ENCODE peak calls at places on chromosomes 12 and 14, in nine cellular contexts. Z, T, J, K, R, G, P, H and Y are unnamed samples.

GRCh38 chr14:55160989-55161388 is 30.4 kb downstream of the DLGAP5 start:
- DNase-seq in T (no peak), K (no peak), R (no peak), H (no peak), P (peak; percentile 79), G (no peak), J (no peak), Z (no peak), Y (no peak)

GRCh38 chr12:113135178-113136127 is at the start of gene RASAL1:
- DNase-seq in J (no peak), H (peak; percentile 88), P (peak; percentile 44), G (peak; percentile 68), Z (peak; percentile 90), R (peak; percentile 95), K (peak; percentile 54), T (peak; percentile 79), Y (no peak)

GRCh38 chr12:121494093-121494787 is 86.6 kb downstream of the KDM2B start:
- DNase-seq in T (peak; percentile 54), J (no peak), Z (peak; percentile 58), K (peak; percentile 64), H (peak; percentile 62), R (peak; percentile 61), P (peak; percentile 53), G (peak; percentile 46), Y (no peak)

GRCh38 chr12:116656371-116656770 is 81.5 kb downstream of the SPRING1 start:
- DNase-seq in T (no peak), R (no peak), Z (no peak), H (no peak), K (no peak), J (no peak), G (no peak), P (no peak), Y (no peak)

GRCh38 chr12:87756111-87756510 is 273.1 kb downstream of the C12orf50 start:
- DNase-seq in K (no peak), J (peak; percentile 97), G (no peak), H (no peak), Z (no peak), R (no peak), P (peak; percentile 44), T (no peak), Y (no peak)

GRCh38 chr14:95460647-95461478 is 55.6 kb downstream of the SYNE3 start:
- DNase-seq in Z (no peak), T (no peak), K (peak; percentile 14), R (no peak), P (peak; percentile 45), H (no peak), G (no peak), J (no peak), Y (no peak)

GRCh38 chr14:50559990-50560928 is at the start of gene ATL1:
- DNase-seq in R (peak; percentile 33), J (peak; percentile 31), H (peak; percentile 65), T (peak; percentile 30), Z (peak; percentile 28), G (peak; percentile 14), P (peak; percentile 68), K (peak; percentile 59), Y (peak; percentile 45)

GRCh38 chr12:123532808-123533649 is 490 bp downstream of the RILPL1 start:
- DNase-seq in G (no peak), K (peak; percentile 58), H (no peak), Z (peak; percentile 14), T (peak; percentile 13), P (peak; percentile 17), J (no peak), R (no peak), Y (peak; percentile 36)

GRCh38 chr14:44316647-44317432 is 190.2 kb downstream of the FSCB start:
- DNase-seq in Z (no peak), G (no peak), J (peak; percentile 32), R (peak; percentile 5), P (peak; percentile 98), K (no peak), T (no peak), H (no peak), Y (no peak)

GRCh38 chr12:131694116-131694838 is 16.6 kb upstream of the SFSWAP start:
- DNase-seq in P (no peak), T (no peak), G (no peak), H (no peak), R (no peak), Z (no peak), J (no peak), K (no peak), Y (no peak)

GRCh38 chr14:89214221-89214965 is 202.6 kb downstream of the FOXN3 start:
- DNase-seq in H (no peak), J (no peak), T (no peak), P (peak; percentile 80), Z (no peak), K (no peak), R (no peak), G (no peak), Y (peak; percentile 49)

GRCh38 chr12:33825986-33826602 is 196.2 kb upstream of the ALG10 start:
- DNase-seq in P (no peak), T (no peak), G (no peak), R (no peak), J (no peak), H (no peak), K (no peak), Z (no peak), Y (no peak)

GRCh38 chr12:104578453-104578852 is 121.7 kb downstream of the CHST11 start:
- DNase-seq in T (no peak), Z (no peak), J (no peak), H (no peak), P (peak; percentile 65), R (peak; percentile 53), G (no peak), K (no peak), Y (no peak)

GRCh38 chr14:53218161-53218560 is 65.0 kb upstream of the DDHD1 start:
- DNase-seq in H (no peak), T (no peak), K (no peak), R (no peak), Z (no peak), J (no peak), P (no peak), G (no peak), Y (no peak)

GRCh38 chr14:98368916-98369315 is 903.1 kb downstream of the BCL11B start:
- DNase-seq in G (no peak), Z (no peak), P (no peak), R (no peak), J (no peak), H (no peak), T (no peak), K (no peak), Y (no peak)

GRCh38 chr14:55301722-55302121 is 30.5 kb downstream of the FBXO34 start:
- DNase-seq in K (no peak), G (no peak), J (no peak), P (peak; percentile 64), R (peak; percentile 17), Z (no peak), T (no peak), H (no peak), Y (peak; percentile 70)

GRCh38 chr14:23154876-23155587 is 28.4 kb downstream of the SLC7A8 start:
- DNase-seq in R (no peak), Z (no peak), J (peak; percentile 70), P (peak; percentile 33), K (peak; percentile 29), H (no peak), G (no peak), T (no peak), Y (peak; percentile 93)

GRCh38 chr12:94326727-94327126 is 132.9 kb downstream of the CEP83 start:
- DNase-seq in J (no peak), T (no peak), G (no peak), Z (no peak), R (peak; percentile 21), K (no peak), H (no peak), P (peak; percentile 70), Y (no peak)

GRCh38 chr12:65911321-65911720 is 87.0 kb downstream of the HMGA2 start:
- DNase-seq in R (no peak), P (peak; percentile 40), Z (no peak), K (no peak), G (no peak), T (no peak), H (no peak), J (no peak), Y (no peak)

GRCh38 chr14:64438181-64438839 is 27.0 kb upstream of the AKAP5 start:
- DNase-seq in T (no peak), H (no peak), G (no peak), K (no peak), Z (no peak), P (peak; percentile 39), R (no peak), J (peak; percentile 62), Y (no peak)

GRCh38 chr12:8913702-8914032 is 642 bp upstream of the PHC1 start:
- DNase-seq in J (no peak), P (no peak), T (no peak), H (no peak), K (no peak), Z (no peak), G (no peak), R (no peak), Y (no peak)